ENCODE peak calls at places on chromosome 15, in six cellular contexts. One of them, this sample, is unnamed.

GRCh38 chr15:28896944-28897343 is 11.2 kb downstream of the APBA2 start:
- DNase-seq in WERI-Rb-1: no peak
- DNase-seq in astrocyte of the cerebellum: peak
- DNase-seq in right lobe of liver: no peak
- DNase-seq in tibial artery: no peak
- DNase-seq in left lung: no peak
- DNase-seq in this sample: peak

GRCh38 chr15:48721061-48721810 is 75.7 kb upstream of the FBN1 start:
- DNase-seq in WERI-Rb-1: no peak
- DNase-seq in right lobe of liver: no peak
- DNase-seq in tibial artery: no peak
- DNase-seq in left lung: no peak
- DNase-seq in astrocyte of the cerebellum: no peak
- DNase-seq in this sample: peak

GRCh38 chr15:72502220-72502809 is 28.2 kb downstream of the ARIH1 start:
- DNase-seq in WERI-Rb-1: no peak
- DNase-seq in astrocyte of the cerebellum: no peak
- DNase-seq in tibial artery: no peak
- DNase-seq in right lobe of liver: no peak
- DNase-seq in left lung: no peak
- DNase-seq in this sample: no peak

GRCh38 chr15:28912422-28912821 is 26.6 kb downstream of the APBA2 start:
- DNase-seq in left lung: no peak
- DNase-seq in astrocyte of the cerebellum: no peak
- DNase-seq in right lobe of liver: no peak
- DNase-seq in tibial artery: no peak
- DNase-seq in WERI-Rb-1: no peak
- DNase-seq in this sample: no peak

GRCh38 chr15:66672867-66673266 is 29.2 kb upstream of the SMAD6 start:
- DNase-seq in WERI-Rb-1: no peak
- DNase-seq in astrocyte of the cerebellum: no peak
- DNase-seq in right lobe of liver: no peak
- DNase-seq in left lung: no peak
- DNase-seq in tibial artery: no peak
- DNase-seq in this sample: no peak

GRCh38 chr15:40769310-40770146 is at the start of gene C15orf62:
- DNase-seq in right lobe of liver: no peak
- DNase-seq in left lung: peak
- DNase-seq in WERI-Rb-1: no peak
- DNase-seq in tibial artery: no peak
- DNase-seq in astrocyte of the cerebellum: no peak
- DNase-seq in this sample: no peak

GRCh38 chr15:45847645-45848044 is 212.8 kb downstream of the SQOR start:
- DNase-seq in tibial artery: no peak
- DNase-seq in left lung: no peak
- DNase-seq in right lobe of liver: no peak
- DNase-seq in astrocyte of the cerebellum: no peak
- DNase-seq in WERI-Rb-1: no peak
- DNase-seq in this sample: no peak

GRCh38 chr15:100913961-100914360 is 5.2 kb upstream of the LRRK1 start:
- DNase-seq in right lobe of liver: no peak
- DNase-seq in astrocyte of the cerebellum: no peak
- DNase-seq in WERI-Rb-1: no peak
- DNase-seq in tibial artery: no peak
- DNase-seq in left lung: no peak
- DNase-seq in this sample: no peak

GRCh38 chr15:47505712-47506542 is 211.4 kb upstream of the SEMA6D start:
- DNase-seq in tibial artery: no peak
- DNase-seq in left lung: no peak
- DNase-seq in astrocyte of the cerebellum: peak
- DNase-seq in right lobe of liver: no peak
- DNase-seq in WERI-Rb-1: no peak
- DNase-seq in this sample: peak

GRCh38 chr15:86802244-86802643 is 722.6 kb downstream of the AGBL1 start:
- DNase-seq in right lobe of liver: no peak
- DNase-seq in tibial artery: no peak
- DNase-seq in astrocyte of the cerebellum: no peak
- DNase-seq in left lung: no peak
- DNase-seq in WERI-Rb-1: no peak
- DNase-seq in this sample: no peak

GRCh38 chr15:69565066-69565465 is 112.4 kb downstream of the RPLP1 start:
- DNase-seq in WERI-Rb-1: no peak
- DNase-seq in left lung: no peak
- DNase-seq in right lobe of liver: no peak
- DNase-seq in tibial artery: no peak
- DNase-seq in astrocyte of the cerebellum: no peak
- DNase-seq in this sample: no peak

GRCh38 chr15:92157666-92158298 is 235.9 kb upstream of the ST8SIA2 start:
- DNase-seq in left lung: no peak
- DNase-seq in tibial artery: no peak
- DNase-seq in astrocyte of the cerebellum: no peak
- DNase-seq in right lobe of liver: no peak
- DNase-seq in WERI-Rb-1: no peak
- DNase-seq in this sample: no peak

GRCh38 chr15:90681480-90681879 is 35.7 kb upstream of the BLM start:
- DNase-seq in left lung: no peak
- DNase-seq in astrocyte of the cerebellum: peak
- DNase-seq in right lobe of liver: no peak
- DNase-seq in WERI-Rb-1: no peak
- DNase-seq in tibial artery: peak
- DNase-seq in this sample: peak

GRCh38 chr15:35444557-35445204 is 101.3 kb downstream of the DPH6 start:
- DNase-seq in right lobe of liver: no peak
- DNase-seq in tibial artery: no peak
- DNase-seq in astrocyte of the cerebellum: peak
- DNase-seq in WERI-Rb-1: no peak
- DNase-seq in left lung: no peak
- DNase-seq in this sample: no peak

GRCh38 chr15:70492240-70493177 is 270.8 kb downstream of the UACA start:
- DNase-seq in astrocyte of the cerebellum: peak
- DNase-seq in tibial artery: peak
- DNase-seq in WERI-Rb-1: no peak
- DNase-seq in left lung: peak
- DNase-seq in right lobe of liver: peak
- DNase-seq in this sample: peak

GRCh38 chr15:46703352-46703861 is 1013.9 kb upstream of the SEMA6D start:
- DNase-seq in right lobe of liver: no peak
- DNase-seq in tibial artery: no peak
- DNase-seq in WERI-Rb-1: no peak
- DNase-seq in astrocyte of the cerebellum: no peak
- DNase-seq in left lung: no peak
- DNase-seq in this sample: no peak

GRCh38 chr15:60512937-60513336 is 34.0 kb upstream of the ICE2 start:
- DNase-seq in right lobe of liver: no peak
- DNase-seq in tibial artery: no peak
- DNase-seq in WERI-Rb-1: no peak
- DNase-seq in astrocyte of the cerebellum: no peak
- DNase-seq in left lung: no peak
- DNase-seq in this sample: no peak

GRCh38 chr15:60514261-60514881 is 35.4 kb upstream of the ICE2 start:
- DNase-seq in tibial artery: no peak
- DNase-seq in astrocyte of the cerebellum: no peak
- DNase-seq in WERI-Rb-1: no peak
- DNase-seq in left lung: peak
- DNase-seq in right lobe of liver: no peak
- DNase-seq in this sample: no peak

GRCh38 chr15:60510006-60510405 is 31.1 kb upstream of the ICE2 start:
- DNase-seq in right lobe of liver: no peak
- DNase-seq in left lung: no peak
- DNase-seq in tibial artery: no peak
- DNase-seq in astrocyte of the cerebellum: no peak
- DNase-seq in WERI-Rb-1: no peak
- DNase-seq in this sample: no peak

GRCh38 chr15:60509470-60509869 is 30.5 kb upstream of the ICE2 start:
- DNase-seq in astrocyte of the cerebellum: no peak
- DNase-seq in WERI-Rb-1: no peak
- DNase-seq in tibial artery: no peak
- DNase-seq in right lobe of liver: no peak
- DNase-seq in left lung: no peak
- DNase-seq in this sample: no peak

GRCh38 chr15:60511351-60512157 is 32.6 kb upstream of the ICE2 start:
- DNase-seq in WERI-Rb-1: no peak
- DNase-seq in astrocyte of the cerebellum: no peak
- DNase-seq in right lobe of liver: no peak
- DNase-seq in left lung: peak
- DNase-seq in tibial artery: no peak
- DNase-seq in this sample: no peak
- H3K4me3 ChIP-seq in WERI-Rb-1: no peak
- H3K4me3 ChIP-seq in astrocyte of the cerebellum: no peak
- H3K4me3 ChIP-seq in right lobe of liver: no peak
- H3K4me3 ChIP-seq in left lung: no peak
- H3K4me3 ChIP-seq in tibial artery: no peak
- H3K4me3 ChIP-seq in this sample: no peak

GRCh38 chr15:22811640-22812039 is 25.2 kb downstream of the NIPA1 start:
- DNase-seq in left lung: no peak
- DNase-seq in tibial artery: peak
- DNase-seq in right lobe of liver: no peak
- DNase-seq in astrocyte of the cerebellum: no peak
- DNase-seq in WERI-Rb-1: peak
- DNase-seq in this sample: no peak
- TF ChIP-seq CTCF in left lung: no peak
- TF ChIP-seq CTCF in tibial artery: peak
- TF ChIP-seq CTCF in right lobe of liver: peak
- TF ChIP-seq CTCF in astrocyte of the cerebellum: no peak
- TF ChIP-seq CTCF in WERI-Rb-1: peak
- TF ChIP-seq CTCF in this sample: peak

DNA sequence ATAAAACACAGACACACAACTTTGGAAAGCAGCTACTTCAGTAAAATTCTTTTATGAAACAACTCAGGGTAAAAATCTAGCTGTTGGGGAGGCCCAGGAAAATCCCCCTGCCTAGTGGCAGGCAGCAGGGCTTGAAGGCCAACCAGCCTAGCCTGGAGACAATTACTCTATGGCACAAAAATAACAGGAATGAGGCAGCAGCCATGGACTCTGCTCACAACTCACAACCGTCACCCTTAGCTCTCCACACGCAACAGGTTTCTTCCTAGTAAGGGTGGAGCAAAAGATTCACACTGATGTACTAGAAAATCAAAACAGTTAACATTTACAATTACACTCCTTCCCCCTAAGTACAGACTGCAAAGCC is 538 bp upstream of the FBXL22 start:
- DNase-seq in astrocyte of the cerebellum: no peak
- DNase-seq in right lobe of liver: no peak
- DNase-seq in left lung: no peak
- DNase-seq in WERI-Rb-1: no peak
- DNase-seq in tibial artery: no peak
- DNase-seq in this sample: no peak
- H3K4me3 ChIP-seq in astrocyte of the cerebellum: no peak
- H3K4me3 ChIP-seq in right lobe of liver: no peak
- H3K4me3 ChIP-seq in left lung: no peak
- H3K4me3 ChIP-seq in WERI-Rb-1: no peak
- H3K4me3 ChIP-seq in tibial artery: peak
- H3K4me3 ChIP-seq in this sample: no peak

GRCh38 chr15:38255690-38256089 is 3.1 kb downstream of the SPRED1 start:
- DNase-seq in WERI-Rb-1: no peak
- DNase-seq in tibial artery: no peak
- DNase-seq in right lobe of liver: no peak
- DNase-seq in astrocyte of the cerebellum: no peak
- DNase-seq in left lung: no peak
- DNase-seq in this sample: no peak

GRCh38 chr15:38254065-38254883 is 1.6 kb downstream of the SPRED1 start:
- DNase-seq in tibial artery: peak
- DNase-seq in right lobe of liver: no peak
- DNase-seq in astrocyte of the cerebellum: no peak
- DNase-seq in WERI-Rb-1: peak
- DNase-seq in left lung: no peak
- DNase-seq in this sample: no peak

GRCh38 chr15:38252481-38253311 is at the start of gene SPRED1:
- DNase-seq in tibial artery: peak
- DNase-seq in left lung: peak
- DNase-seq in right lobe of liver: peak
- DNase-seq in WERI-Rb-1: peak
- DNase-seq in astrocyte of the cerebellum: no peak
- DNase-seq in this sample: no peak

GRCh38 chr15:38253448-38253847 is 812 bp downstream of the SPRED1 start:
- DNase-seq in tibial artery: no peak
- DNase-seq in astrocyte of the cerebellum: peak
- DNase-seq in WERI-Rb-1: peak
- DNase-seq in right lobe of liver: no peak
- DNase-seq in left lung: no peak
- DNase-seq in this sample: peak

DNA sequence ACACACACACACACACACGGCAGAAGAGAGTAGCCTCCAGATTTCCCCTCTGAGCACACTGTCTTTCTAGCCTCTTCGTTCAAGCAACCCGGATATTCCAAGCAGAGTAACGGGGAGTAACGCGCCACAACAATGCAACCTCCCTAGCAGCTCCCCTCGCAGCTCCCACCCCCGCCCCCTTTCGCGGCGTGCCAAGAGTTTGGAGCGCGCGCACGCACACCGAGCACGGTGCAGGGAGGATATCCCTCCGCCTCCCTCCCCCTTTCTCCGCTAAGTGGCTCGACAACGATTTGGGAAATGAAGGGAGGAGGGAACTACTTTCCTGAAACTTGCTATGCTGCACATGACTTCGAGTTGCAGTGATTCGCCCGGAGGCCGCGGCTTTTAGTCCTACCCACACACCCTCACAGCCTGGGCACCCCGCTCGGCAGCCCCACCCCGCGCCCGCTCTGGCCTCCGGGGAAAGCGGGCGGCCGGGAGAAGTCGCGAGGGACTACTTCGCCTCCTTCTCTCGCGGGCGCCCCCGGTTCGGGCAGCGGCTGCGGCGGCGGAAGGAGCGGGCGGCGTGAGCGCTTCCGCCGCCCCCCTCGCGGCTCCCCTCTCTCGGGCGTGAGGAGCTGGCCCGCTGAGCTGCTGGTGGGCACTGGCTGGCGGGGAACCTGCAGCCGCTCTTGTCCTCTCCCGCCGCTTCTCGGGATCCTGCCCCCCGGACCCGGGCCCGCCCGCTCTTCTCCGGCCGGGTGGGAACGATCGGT is 733 bp upstream of the SPRED1 start:
- DNase-seq in astrocyte of the cerebellum: peak
- DNase-seq in tibial artery: peak
- DNase-seq in WERI-Rb-1: peak
- DNase-seq in right lobe of liver: peak
- DNase-seq in left lung: peak
- DNase-seq in this sample: peak
- TF ChIP-seq CTCF in astrocyte of the cerebellum: no peak
- TF ChIP-seq CTCF in tibial artery: no peak
- TF ChIP-seq CTCF in WERI-Rb-1: no peak
- TF ChIP-seq CTCF in right lobe of liver: no peak
- TF ChIP-seq CTCF in left lung: no peak
- TF ChIP-seq CTCF in this sample: no peak